ENCODE peak calls at places on chromosome 9, in five cellular contexts. P, G, A, F and H are unnamed samples.

GRCh38 chr9:137275937-137276756 is 1.4 kb upstream of the TOR4A start:
- DNase-seq in P (no peak), G (no peak), A (no peak), F (no peak), H (no peak)

GRCh38 chr9:15306068-15306756 is 804 bp downstream of the TTC39B start:
- DNase-seq in P (no peak), G (peak), A (peak), F (no peak), H (peak)

GRCh38 chr9:6759114-6759977 is 1.6 kb downstream of the KDM4C start:
- DNase-seq in P (peak), G (no peak), A (peak), F (peak), H (peak)

GRCh38 chr9:69936427-69936826 is 107.2 kb upstream of the MAMDC2 start:
- DNase-seq in P (no peak), G (no peak), A (peak), F (no peak), H (no peak)

GRCh38 chr9:28853487-28853886 is 1280.2 kb upstream of the C9orf72 start:
- DNase-seq in P (no peak), G (no peak), A (no peak), F (no peak), H (no peak)

GRCh38 chr9:127030814-127031740 is 91.4 kb downstream of the ANGPTL2 start:
- DNase-seq in P (peak), G (no peak), A (no peak), F (no peak), H (no peak)

GRCh38 chr9:22383720-22384119 is 62.9 kb upstream of the DMRTA1 start:
- DNase-seq in P (no peak), G (no peak), A (no peak), F (no peak), H (no peak)

GRCh38 chr9:124320062-124320973 is 62.6 kb downstream of the NEK6 start:
- DNase-seq in P (peak), G (peak), A (peak), F (peak), H (peak)

GRCh38 chr9:126173929-126174328 is 152.7 kb upstream of the MVB12B start:
- DNase-seq in P (no peak), G (no peak), A (no peak), F (no peak), H (no peak)

GRCh38 chr9:98182889-98183599 is 9.4 kb downstream of the CORO2A start:
- DNase-seq in P (no peak), G (no peak), A (no peak), F (no peak), H (no peak)

GRCh38 chr9:100082786-100083185 is 16.0 kb downstream of the ERP44 start:
- DNase-seq in P (no peak), G (no peak), A (no peak), F (no peak), H (no peak)

GRCh38 chr9:127319366-127320121 is 55.0 kb downstream of the GARNL3 start:
- DNase-seq in P (no peak), G (no peak), A (no peak), F (no peak), H (no peak)

GRCh38 chr9:9790216-9790872 is 822.5 kb downstream of the PTPRD start:
- DNase-seq in P (peak), G (no peak), A (peak), F (no peak), H (peak)

GRCh38 chr9:129225815-129226214 is 47.8 kb upstream of the IER5L start:
- DNase-seq in P (no peak), G (peak), A (peak), F (peak), H (no peak)

GRCh38 chr9:5305741-5306140 is 1.2 kb upstream of the RLN2 start:
- DNase-seq in P (no peak), G (no peak), A (no peak), F (no peak), H (no peak)

GRCh38 chr9:95030920-95031662 is 286.4 kb downstream of the FANCC start:
- DNase-seq in P (no peak), G (no peak), A (no peak), F (no peak), H (no peak)

GRCh38 chr9:95029251-95029650 is 288.3 kb downstream of the FANCC start:
- DNase-seq in P (no peak), G (no peak), A (no peak), F (no peak), H (no peak)

GRCh38 chr9:95030344-95030743 is 287.2 kb downstream of the FANCC start:
- DNase-seq in P (no peak), G (no peak), A (no peak), F (no peak), H (no peak)

GRCh38 chr9:95028855-95029219 is 288.7 kb downstream of the FANCC start:
- DNase-seq in P (no peak), G (no peak), A (no peak), F (no peak), H (no peak)

DNA sequence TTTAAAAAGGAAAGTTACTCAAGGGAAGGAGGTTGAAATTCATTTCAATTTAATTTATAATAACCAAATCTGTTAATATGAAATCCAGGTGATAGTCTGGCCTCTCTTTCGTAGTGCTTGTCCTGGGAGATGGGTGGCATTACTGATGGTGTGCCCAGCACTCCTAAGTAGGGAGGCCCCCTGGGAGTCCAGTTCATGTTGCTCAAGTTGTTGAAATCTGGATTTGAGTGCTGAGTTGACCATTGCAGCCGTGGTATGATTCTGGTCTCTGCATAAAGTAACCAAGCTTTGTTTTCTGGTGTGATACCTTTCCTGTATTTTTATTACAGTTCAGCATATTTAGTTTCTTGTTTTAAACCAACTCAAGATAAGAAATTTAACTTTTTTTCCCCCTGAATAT is 287.8 kb downstream of the FANCC start:
- DNase-seq in P (no peak), G (no peak), A (no peak), F (no peak), H (no peak)
- TF ChIP-seq CTCF in P (no peak), G (no peak), A (no peak), F (no peak), H (no peak)

GRCh38 chr9:130990362-130991226 is 18.4 kb upstream of the LAMC3 start:
- DNase-seq in P (no peak), G (no peak), A (no peak), F (no peak), H (no peak)
- TF ChIP-seq CTCF in P (no peak), G (no peak), A (no peak), F (no peak), H (no peak)

GRCh38 chr9:101691657-101692056 is 46.8 kb downstream of the GRIN3A start:
- DNase-seq in P (no peak), G (no peak), A (no peak), F (no peak), H (no peak)

GRCh38 chr9:101693937-101694336 is 44.5 kb downstream of the GRIN3A start:
- DNase-seq in P (no peak), G (no peak), A (no peak), F (no peak), H (no peak)
- TF ChIP-seq CTCF in P (no peak), G (no peak), A (no peak), F (no peak), H (no peak)

GRCh38 chr9:134643306-134643705 is 1.7 kb downstream of the COL5A1 start:
- DNase-seq in P (no peak), G (no peak), A (peak), F (no peak), H (no peak)
- TF ChIP-seq CTCF in P (no peak), G (no peak), A (no peak), F (no peak), H (no peak)

DNA sequence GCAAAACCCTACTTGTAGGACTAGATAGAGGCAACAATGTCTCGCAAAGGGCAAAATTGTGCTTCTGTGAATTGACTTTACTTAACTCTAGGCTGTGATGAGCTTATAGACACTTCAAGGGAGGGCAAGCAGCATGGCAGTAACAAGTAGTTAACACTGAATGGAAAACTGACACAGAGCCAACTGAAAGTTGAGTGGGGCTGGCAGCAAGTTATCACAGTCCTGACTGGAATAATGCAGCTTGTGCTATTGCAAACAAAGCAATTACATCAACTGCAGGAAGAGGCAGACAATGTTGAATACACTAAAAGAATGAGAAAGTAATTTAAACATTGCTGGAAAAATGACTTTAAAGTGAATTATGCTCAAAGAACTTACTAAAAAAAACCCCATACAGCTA is 62.2 kb downstream of the RNF38 start:
- DNase-seq in P (no peak), G (no peak), A (no peak), F (no peak), H (no peak)
- TF ChIP-seq CTCF in P (no peak), G (no peak), A (no peak), F (no peak), H (no peak)

GRCh38 chr9:84667571-84668203 is 1.8 kb upstream of the NTRK2 start:
- DNase-seq in P (no peak), G (no peak), A (peak), F (no peak), H (peak)

GRCh38 chr9:84670106-84670800 is 724 bp downstream of the NTRK2 start:
- DNase-seq in P (no peak), G (no peak), A (no peak), F (no peak), H (peak)

GRCh38 chr9:84669008-84669292 is 579 bp upstream of the NTRK2 start:
- DNase-seq in P (no peak), G (no peak), A (no peak), F (no peak), H (peak)

GRCh38 chr9:84669293-84670105 is at the start of gene NTRK2:
- DNase-seq in P (no peak), G (peak), A (peak), F (no peak), H (peak)

GRCh38 chr9:84668204-84669007 is 1.1 kb upstream of the NTRK2 start:
- DNase-seq in P (no peak), G (peak), A (peak), F (no peak), H (peak)
- TF ChIP-seq CTCF in P (no peak), G (peak), A (peak), F (peak), H (peak)

GRCh38 chr9:88390371-88390990 is 2.2 kb downstream of the SPIN1 start:
- DNase-seq in P (no peak), G (no peak), A (no peak), F (no peak), H (no peak)

GRCh38 chr9:88388886-88389617 is 808 bp downstream of the SPIN1 start:
- DNase-seq in P (no peak), G (no peak), A (peak), F (no peak), H (peak)

GRCh38 chr9:88387733-88388202 is 476 bp upstream of the SPIN1 start:
- DNase-seq in P (no peak), G (no peak), A (peak), F (no peak), H (no peak)

GRCh38 chr9:88387035-88387732 is 1.1 kb upstream of the SPIN1 start:
- DNase-seq in P (no peak), G (no peak), A (peak), F (no peak), H (peak)

DNA sequence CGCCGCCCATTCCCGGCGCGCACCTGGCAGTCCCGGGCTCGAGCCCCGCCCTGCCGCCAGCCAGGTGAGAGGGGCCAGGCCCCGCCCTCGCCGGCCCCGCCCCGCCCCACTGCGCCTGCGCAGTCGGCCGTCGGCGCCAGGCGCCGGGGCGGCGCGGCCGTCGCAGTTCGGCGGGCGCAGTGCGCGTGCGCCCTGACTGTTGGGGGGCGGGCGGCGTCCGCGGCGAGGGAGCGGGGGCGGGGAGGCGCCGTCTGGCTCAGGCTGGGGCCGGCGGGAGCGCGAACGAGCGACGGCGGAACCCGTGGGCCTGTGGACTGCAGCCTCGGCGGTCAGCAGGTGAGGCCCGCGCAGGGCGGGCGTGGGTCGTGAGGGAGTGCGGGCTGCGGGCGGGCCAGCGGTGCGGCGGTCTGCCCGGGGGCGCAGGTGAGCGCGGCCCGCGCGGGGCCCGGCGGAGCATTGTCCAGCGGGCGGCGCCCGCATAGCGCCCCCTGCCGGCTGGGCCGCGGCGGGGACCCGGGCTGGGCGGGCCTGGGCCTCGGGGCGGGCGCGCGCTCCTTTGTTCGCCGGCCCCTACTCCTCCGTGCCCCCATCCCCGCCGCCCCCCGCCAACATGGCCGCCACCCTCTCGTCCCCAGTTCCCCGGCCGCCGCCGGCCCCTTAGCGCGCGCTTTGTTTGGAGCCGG is at the start of gene SPIN1:
- DNase-seq in P (peak), G (peak), A (peak), F (no peak), H (peak)
- TF ChIP-seq CTCF in P (peak), G (peak), A (peak), F (peak), H (peak)

GRCh38 chr9:103872811-103873210 is 221.3 kb upstream of the SMC2 start:
- DNase-seq in P (no peak), G (no peak), A (no peak), F (no peak), H (no peak)
- TF ChIP-seq CTCF in P (no peak), G (no peak), A (no peak), F (no peak), H (no peak)

DNA sequence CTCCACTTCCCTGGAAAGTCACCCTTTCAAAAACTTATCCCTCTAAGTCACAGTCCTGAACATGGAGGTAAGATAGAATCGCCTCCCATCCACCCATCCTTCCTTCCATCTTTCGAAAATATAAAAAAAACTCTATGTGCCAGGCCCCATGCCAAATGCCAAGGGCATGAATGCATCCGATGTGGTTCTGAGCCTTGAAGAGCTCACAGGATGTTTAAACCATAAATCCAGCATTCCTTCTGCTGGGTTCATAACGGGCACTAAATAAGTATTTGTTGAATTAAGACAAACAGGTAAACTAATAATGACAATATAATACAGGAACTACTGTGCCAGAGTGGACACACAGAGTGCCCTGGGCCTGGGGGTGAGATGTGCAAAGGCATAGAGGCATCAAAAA is 147.3 kb downstream of the TTLL11 start:
- DNase-seq in P (no peak), G (no peak), A (peak), F (no peak), H (no peak)
- TF ChIP-seq CTCF in P (no peak), G (no peak), A (no peak), F (no peak), H (no peak)